ENCODE peak calls at places on chromosome 6, in six cellular contexts. X, N, O, I, Y and L are unnamed samples.

GRCh38 chr6:80249897-80250296 is 143.4 kb downstream of the BCKDHB start:
- DNase-seq in X (peak), N (peak), O (no peak), I (no peak), Y (no peak), L (no peak)

GRCh38 chr6:148461247-148461646 is 118.6 kb downstream of the SASH1 start:
- DNase-seq in X (no peak), N (no peak), O (no peak), I (no peak), Y (no peak), L (no peak)

GRCh38 chr6:166617359-166617758 is 9.7 kb downstream of the RPS6KA2 start:
- DNase-seq in X (no peak), N (no peak), O (no peak), I (no peak), Y (peak), L (no peak)

GRCh38 chr6:113924199-113924791 is 46.7 kb downstream of the HDAC2 start:
- DNase-seq in X (no peak), N (peak), O (no peak), I (no peak), Y (no peak), L (no peak)

GRCh38 chr6:135851442-135852271 is at the start of gene PDE7B:
- DNase-seq in X (peak), N (peak), O (peak), I (peak), Y (peak), L (peak)

GRCh38 chr6:87151786-87152527 is 3.4 kb upstream of the ZNF292 start:
- DNase-seq in X (peak), N (peak), O (no peak), I (no peak), Y (peak), L (no peak)

GRCh38 chr6:23325065-23325464 is 755.7 kb downstream of the HDGFL1 start:
- DNase-seq in X (no peak), N (no peak), O (no peak), I (no peak), Y (no peak), L (no peak)

GRCh38 chr6:108562503-108562993 is 1.8 kb downstream of the FOXO3 start:
- DNase-seq in X (peak), N (peak), O (no peak), I (peak), Y (peak), L (peak)

GRCh38 chr6:25136879-25137278 is 142.3 kb upstream of the CARMIL1 start:
- DNase-seq in X (no peak), N (peak), O (no peak), I (no peak), Y (no peak), L (no peak)

GRCh38 chr6:10309826-10310405 is 105.0 kb downstream of the TFAP2A start:
- DNase-seq in X (no peak), N (no peak), O (no peak), I (no peak), Y (no peak), L (no peak)

GRCh38 chr6:167547751-167548150 is 222.9 kb downstream of the TTLL2 start:
- DNase-seq in X (no peak), N (no peak), O (no peak), I (no peak), Y (peak), L (peak)

GRCh38 chr6:34934516-34934915 is 45.5 kb downstream of the ANKS1A start:
- DNase-seq in X (peak), N (peak), O (no peak), I (no peak), Y (peak), L (peak)

GRCh38 chr6:44028767-44029166 is 98.5 kb downstream of the MRPL14 start:
- DNase-seq in X (no peak), N (peak), O (no peak), I (no peak), Y (no peak), L (no peak)

GRCh38 chr6:42316390-42316970 is 98.8 kb upstream of the MRPS10 start:
- DNase-seq in X (no peak), N (peak), O (no peak), I (no peak), Y (no peak), L (peak)

GRCh38 chr6:104788400-104788799 is 71.3 kb downstream of the HACE1 start:
- DNase-seq in X (no peak), N (peak), O (no peak), I (no peak), Y (no peak), L (no peak)